ENCODE peak calls at places on chromosomes 2 and 18, in five cellular contexts. S, Z, V, R and J are unnamed samples.

GRCh38 chr2:185241556-185241955 is 497.0 kb upstream of the FSIP2 start:
- DNase-seq in S (no peak), Z (no peak), V (no peak), R (no peak), J (no peak)

GRCh38 chr2:190822038-190822437 is 58.6 kb upstream of the GLS start:
- DNase-seq in S (no peak), Z (no peak), V (no peak), R (no peak), J (no peak)

GRCh38 chr2:16238001-16238755 is 297.8 kb downstream of the MYCN start:
- DNase-seq in S (no peak), Z (no peak), V (no peak), R (no peak), J (no peak)

GRCh38 chr2:178258916-178259315 is 64.6 kb downstream of the OSBPL6 start:
- DNase-seq in S (no peak), Z (no peak), V (no peak), R (no peak), J (no peak)

GRCh38 chr18:55544028-55544427 is 44.0 kb downstream of the TCF4 start:
- DNase-seq in S (no peak), Z (no peak), V (no peak), R (no peak), J (no peak)

GRCh38 chr2:69163109-69163508 is 150.1 kb downstream of the ANTXR1 start:
- DNase-seq in S (no peak), Z (no peak), V (no peak), R (no peak), J (no peak)

GRCh38 chr2:46481541-46482193 is 2.3 kb downstream of the TMEM247 start:
- DNase-seq in S (no peak), Z (no peak), V (no peak), R (no peak), J (no peak)

GRCh38 chr2:115071534-115071933 is 629.1 kb downstream of the DPP10 start:
- DNase-seq in S (no peak), Z (no peak), V (no peak), R (no peak), J (no peak)

GRCh38 chr2:97911210-97911921 is 84.4 kb downstream of the TMEM131 start:
- DNase-seq in S (no peak), Z (no peak), V (peak; percentile 34), R (no peak), J (no peak)

GRCh38 chr2:112033600-112033999 is 21.5 kb upstream of the TMEM87B start:
- DNase-seq in S (no peak), Z (no peak), V (no peak), R (no peak), J (no peak)

GRCh38 chr18:45777393-45777792 is 48.1 kb upstream of the SIGLEC15 start:
- DNase-seq in S (no peak), Z (no peak), V (no peak), R (no peak), J (no peak)

GRCh38 chr18:21943456-21943855 is 202.9 kb downstream of the MIB1 start:
- DNase-seq in S (no peak), Z (no peak), V (no peak), R (no peak), J (no peak)

GRCh38 chr2:112155331-112156151 is 17.4 kb downstream of the FBLN7 start:
- DNase-seq in S (no peak), Z (no peak), V (no peak), R (peak; percentile 52), J (peak; percentile 29)

GRCh38 chr18:36333418-36333817 is 35.9 kb downstream of the FHOD3 start:
- DNase-seq in S (no peak), Z (no peak), V (no peak), R (no peak), J (no peak)

GRCh38 chr2:216017365-216017764 is 4.0 kb upstream of the MREG start:
- DNase-seq in S (no peak), Z (no peak), V (peak; percentile 32), R (no peak), J (no peak)

GRCh38 chr2:55733335-55733734 is 39.7 kb upstream of the PNPT1 start:
- DNase-seq in S (no peak), Z (no peak), V (no peak), R (no peak), J (no peak)

GRCh38 chr2:131590896-131591295 is 63.2 kb downstream of the CCDC74A start:
- DNase-seq in S (no peak), Z (peak; percentile 7), V (no peak), R (no peak), J (no peak)

GRCh38 chr18:50055474-50055873 is 139.5 kb downstream of the MYO5B start:
- DNase-seq in S (no peak), Z (no peak), V (no peak), R (no peak), J (no peak)

GRCh38 chr2:240925191-240925575 is 19.0 kb downstream of the CROCC2 start:
- DNase-seq in S (peak; percentile 20), Z (no peak), V (no peak), R (peak; percentile 30), J (peak; percentile 14)

GRCh38 chr18:8627107-8627472 is 17.9 kb downstream of the RAB12 start:
- DNase-seq in S (no peak), Z (no peak), V (no peak), R (no peak), J (no peak)

GRCh38 chr2:7745369-7745768 is 828.2 kb downstream of the RNF144A start:
- DNase-seq in S (no peak), Z (no peak), V (no peak), R (no peak), J (no peak)

GRCh38 chr2:60175290-60175689 is 378.2 kb downstream of the BCL11A start:
- DNase-seq in S (no peak), Z (no peak), V (no peak), R (no peak), J (no peak)

GRCh38 chr18:21361297-21361880 is 119.4 kb downstream of the GREB1L start:
- DNase-seq in S (no peak), Z (peak; percentile 62), V (no peak), R (no peak), J (no peak)

DNA sequence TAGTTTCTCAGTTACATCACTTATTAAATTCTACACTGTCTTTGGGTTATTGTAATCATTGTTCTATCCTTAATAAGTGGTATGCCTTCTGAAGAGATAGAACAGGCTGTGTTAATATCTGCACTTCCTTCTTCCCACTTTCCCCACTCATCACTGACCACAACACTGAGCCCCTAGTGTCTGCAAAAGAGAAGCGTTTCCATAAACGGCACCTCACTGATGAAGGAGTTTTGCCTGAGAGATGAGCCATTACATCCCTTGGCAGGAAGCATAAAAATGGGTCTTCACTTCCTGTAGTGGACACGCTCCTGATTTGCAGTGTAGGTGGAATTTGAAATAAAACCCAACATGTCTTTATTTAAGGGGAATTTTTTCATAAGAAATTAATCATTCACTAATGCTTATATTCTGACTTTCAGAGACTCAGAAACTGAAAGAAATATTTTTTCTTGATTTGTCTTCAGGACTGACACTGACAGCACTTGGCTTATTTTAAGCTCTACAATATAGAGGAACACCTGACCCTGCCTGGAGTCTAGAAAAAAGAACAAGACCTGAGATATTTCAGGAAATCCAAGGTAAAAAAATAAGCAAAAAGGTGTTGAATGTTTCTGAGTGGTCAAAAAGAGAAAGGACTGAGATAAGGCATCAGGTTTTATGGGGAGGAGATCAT is 275.3 kb downstream of the RAD51AP2 start:
- DNase-seq in S (no peak), Z (no peak), V (no peak), R (no peak), J (no peak)
- TF ChIP-seq CTCF in S (no peak), Z (no peak), V (no peak), R (no peak), J (no peak)

GRCh38 chr18:43486462-43486861 is 209.2 kb upstream of the SYT4 start:
- DNase-seq in S (no peak), Z (peak; percentile 55), V (no peak), R (no peak), J (no peak)

GRCh38 chr18:43482600-43482999 is 205.3 kb upstream of the SYT4 start:
- DNase-seq in S (no peak), Z (no peak), V (no peak), R (no peak), J (no peak)

GRCh38 chr18:43482136-43482535 is 204.8 kb upstream of the SYT4 start:
- DNase-seq in S (no peak), Z (no peak), V (no peak), R (no peak), J (no peak)

GRCh38 chr18:43484710-43485109 is 207.4 kb upstream of the SYT4 start:
- DNase-seq in S (no peak), Z (no peak), V (no peak), R (no peak), J (no peak)

GRCh38 chr18:43485565-43485964 is 208.3 kb upstream of the SYT4 start:
- DNase-seq in S (no peak), Z (no peak), V (no peak), R (no peak), J (no peak)
- TF ChIP-seq CTCF in S (no peak), Z (no peak), V (no peak), R (no peak), J (no peak)

DNA sequence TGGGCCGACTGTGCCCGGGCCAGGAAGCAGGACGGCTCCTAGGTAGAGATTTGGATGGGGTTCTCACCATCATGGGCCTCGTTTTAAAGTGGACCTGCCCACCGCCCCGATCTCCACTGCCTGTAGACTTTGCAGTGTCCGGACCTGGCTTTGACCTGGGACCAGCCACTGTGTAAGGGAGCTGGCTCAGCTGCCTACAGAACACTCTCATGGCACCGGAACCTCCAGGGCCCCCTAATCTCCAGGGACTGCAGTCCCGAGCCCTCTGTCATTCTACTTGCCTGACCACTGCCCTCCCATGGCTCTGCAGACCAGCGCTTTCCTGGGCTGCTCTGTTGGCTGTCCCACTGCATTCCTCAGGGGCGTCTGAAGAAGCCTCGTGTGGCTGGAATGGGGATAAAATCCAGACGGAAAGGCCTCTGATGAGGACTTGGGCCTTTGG is 120.8 kb downstream of the GLI2 start:
- DNase-seq in S (no peak), Z (peak; percentile 78), V (no peak), R (no peak), J (no peak)
- TF ChIP-seq CTCF in S (no peak), Z (peak; percentile 41), V (no peak), R (no peak), J (no peak)

GRCh38 chr18:76252880-76253279 is 242.2 kb downstream of the ZNF516 start:
- DNase-seq in S (no peak), Z (peak; percentile 55), V (no peak), R (no peak), J (no peak)
- TF ChIP-seq CTCF in S (peak; percentile 56), Z (peak; percentile 86), V (no peak), R (no peak), J (no peak)

GRCh38 chr2:227347117-227347516 is 22.1 kb downstream of the MFF start:
- DNase-seq in S (no peak), Z (no peak), V (no peak), R (no peak), J (no peak)
- TF ChIP-seq CTCF in S (no peak), Z (peak; percentile 19), V (no peak), R (no peak), J (no peak)

DNA sequence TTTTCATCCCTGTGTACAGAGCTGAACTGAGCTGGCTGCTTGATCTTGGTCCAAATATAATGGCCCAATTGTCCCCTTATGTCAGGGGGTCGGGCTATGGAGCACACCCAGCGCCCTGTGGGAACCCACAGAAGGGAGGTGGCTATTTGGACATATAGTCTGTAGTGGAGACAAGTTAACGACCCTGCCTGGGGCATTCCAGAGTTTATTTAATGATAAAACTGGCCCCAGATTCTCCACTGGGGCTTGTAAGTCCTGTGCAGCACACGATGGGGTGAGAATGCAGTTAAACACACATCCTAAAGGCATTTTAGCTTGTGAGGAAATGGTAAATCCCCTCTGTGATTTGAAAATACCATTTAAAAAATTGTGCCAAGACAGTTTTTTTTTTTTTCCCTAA is 72.9 kb downstream of the QPCT start:
- DNase-seq in S (no peak), Z (no peak), V (no peak), R (no peak), J (no peak)
- TF ChIP-seq CTCF in S (no peak), Z (no peak), V (no peak), R (no peak), J (no peak)